ENCODE peak calls at places on chromosomes 16 and 17, in ten cellular contexts. Q is adrenal gland; J is SHP77; A is left colon; M is fibroblast of the aortic adventitia; K is HCEC 1CT; Z is activated CD4-positive, alpha-beta T cell treated with anti-CD3 and anti-CD28 coated beads for 24 hours; P is head of caudate nucleus; D is EL; N is iris pigment epithelial cell. R is an unnamed sample.

GRCh38 chr16:1991588-1992474 is 2.1 kb downstream of the SYNGR3 start:
- DNase-seq in Q (peak; percentile 96), J (no peak), A (peak; percentile 95), M (peak; percentile 88), K (peak; percentile 50), Z (peak; percentile 98), P (peak; percentile 88), D (peak; percentile 79), N (peak; percentile 88), R (peak; percentile 95)

GRCh38 chr17:78362671-78363070 is 2.8 kb upstream of the SOCS3 start:
- DNase-seq in Q (no peak), J (no peak), A (no peak), M (no peak), K (no peak), Z (no peak), P (no peak), D (no peak), N (no peak), R (no peak)

GRCh38 chr16:28321700-28322411 is 29.5 kb downstream of the SBK1 start:
- DNase-seq in Q (peak; percentile 41), J (peak; percentile 13), A (no peak), M (peak; percentile 22), K (no peak), Z (no peak), P (no peak), D (peak; percentile 20), N (peak; percentile 14), R (no peak)

GRCh38 chr17:67466251-67466650 is 89.2 kb downstream of the PITPNC1 start:
- DNase-seq in Q (no peak), J (no peak), A (no peak), M (no peak), K (no peak), Z (no peak), P (no peak), D (no peak), N (no peak), R (no peak)

GRCh38 chr17:27609606-27610303 is 21.2 kb upstream of the LGALS9 start:
- DNase-seq in Q (peak; percentile 82), J (no peak), A (peak; percentile 53), M (peak; percentile 46), K (peak; percentile 22), Z (no peak), P (no peak), D (peak; percentile 45), N (peak; percentile 50), R (no peak)

GRCh38 chr17:73720187-73720834 is 76.1 kb upstream of the SDK2 start:
- DNase-seq in Q (no peak), J (peak; percentile 49), A (no peak), M (no peak), K (no peak), Z (peak; percentile 14), P (no peak), D (no peak), N (no peak), R (no peak)

GRCh38 chr16:12801511-12802042 is 2.1 kb downstream of the CPPED1 start:
- DNase-seq in Q (peak; percentile 49), J (no peak), A (no peak), M (peak; percentile 52), K (peak; percentile 88), Z (no peak), P (no peak), D (peak; percentile 84), N (peak; percentile 97), R (no peak)

GRCh38 chr17:65163990-65164495 is 26.9 kb downstream of the RGS9 start:
- DNase-seq in Q (peak; percentile 33), J (peak; percentile 8), A (peak; percentile 41), M (no peak), K (peak; percentile 86), Z (peak; percentile 19), P (no peak), D (peak; percentile 66), N (peak; percentile 73), R (no peak)

GRCh38 chr17:18950944-18951905 is 740 bp upstream of the SLC5A10 start:
- DNase-seq in Q (no peak), J (no peak), A (no peak), M (no peak), K (no peak), Z (no peak), P (no peak), D (no peak), N (no peak), R (peak; percentile 38)

GRCh38 chr16:1002399-1003161 is 21.0 kb downstream of the SOX8 start:
- DNase-seq in Q (peak; percentile 90), J (peak; percentile 46), A (no peak), M (peak; percentile 69), K (peak; percentile 70), Z (peak; percentile 75), P (peak; percentile 67), D (peak; percentile 82), N (peak; percentile 82), R (no peak)

GRCh38 chr16:64933890-64934289 is 188.0 kb downstream of the CDH11 start:
- DNase-seq in Q (no peak), J (no peak), A (no peak), M (no peak), K (no peak), Z (no peak), P (no peak), D (no peak), N (peak; percentile 51), R (peak; percentile 19)

GRCh38 chr17:46834846-46835245 is 16.4 kb upstream of the WNT3 start:
- DNase-seq in Q (no peak), J (no peak), A (no peak), M (no peak), K (no peak), Z (no peak), P (no peak), D (no peak), N (no peak), R (no peak)

GRCh38 chr17:61579961-61580360 is 11.1 kb downstream of the NACA2 start:
- DNase-seq in Q (no peak), J (peak; percentile 10), A (no peak), M (no peak), K (no peak), Z (no peak), P (no peak), D (peak; percentile 72), N (peak; percentile 10), R (no peak)

GRCh38 chr17:78557598-78558039 is 19.6 kb downstream of the DNAH17 start:
- DNase-seq in Q (no peak), J (no peak), A (no peak), M (peak; percentile 48), K (peak; percentile 58), Z (no peak), P (no peak), D (peak; percentile 57), N (peak; percentile 69), R (no peak)

GRCh38 chr17:36749493-36749892 is 148.1 kb downstream of the MRM1 start:
- DNase-seq in Q (no peak), J (no peak), A (no peak), M (no peak), K (no peak), Z (no peak), P (no peak), D (no peak), N (no peak), R (no peak)

GRCh38 chr17:78108726-78109488 is 19.6 kb downstream of the TMC6 start:
- DNase-seq in Q (no peak), J (no peak), A (no peak), M (no peak), K (no peak), Z (no peak), P (no peak), D (no peak), N (no peak), R (peak; percentile 23)

GRCh38 chr17:1703063-1703462 is 7.1 kb downstream of the TLCD2 start:
- DNase-seq in Q (no peak), J (no peak), A (no peak), M (no peak), K (no peak), Z (no peak), P (no peak), D (no peak), N (no peak), R (no peak)

GRCh38 chr17:19570497-19571151 is 37.0 kb downstream of the SLC47A1 start:
- DNase-seq in Q (no peak), J (no peak), A (peak; percentile 76), M (no peak), K (no peak), Z (no peak), P (no peak), D (no peak), N (no peak), R (no peak)

GRCh38 chr17:78014651-78015050 is 56.1 kb downstream of the TNRC6C start:
- DNase-seq in Q (no peak), J (no peak), A (no peak), M (no peak), K (no peak), Z (no peak), P (no peak), D (no peak), N (no peak), R (no peak)

GRCh38 chr17:57211543-57211942 is 44.8 kb upstream of the MSI2 start:
- DNase-seq in Q (no peak), J (peak; percentile 19), A (no peak), M (no peak), K (peak; percentile 87), Z (no peak), P (no peak), D (peak; percentile 20), N (peak; percentile 53), R (no peak)

GRCh38 chr17:21304091-21304490 is 19.6 kb downstream of the MAP2K3 start:
- DNase-seq in Q (no peak), J (no peak), A (peak; percentile 26), M (no peak), K (no peak), Z (no peak), P (no peak), D (no peak), N (no peak), R (peak; percentile 12)

GRCh38 chr17:59107306-59107670 is 608 bp upstream of the TRIM37 start:
- DNase-seq in Q (no peak), J (no peak), A (no peak), M (no peak), K (no peak), Z (no peak), P (no peak), D (no peak), N (no peak), R (no peak)

GRCh38 chr17:51907041-51907440 is 251.5 kb downstream of the CA10 start:
- DNase-seq in Q (no peak), J (no peak), A (no peak), M (no peak), K (no peak), Z (no peak), P (no peak), D (no peak), N (no peak), R (no peak)

GRCh38 chr17:16338391-16338790 is 14.9 kb downstream of the CENPV start:
- DNase-seq in Q (no peak), J (no peak), A (no peak), M (no peak), K (no peak), Z (no peak), P (no peak), D (no peak), N (no peak), R (no peak)

GRCh38 chr17:77521076-77521475 is 380.3 kb downstream of the SEC14L1 start:
- DNase-seq in Q (no peak), J (no peak), A (no peak), M (no peak), K (no peak), Z (no peak), P (no peak), D (no peak), N (no peak), R (no peak)

GRCh38 chr16:23959069-23959800 is 123.5 kb downstream of the PRKCB start:
- DNase-seq in Q (no peak), J (no peak), A (no peak), M (no peak), K (no peak), Z (no peak), P (peak; percentile 23), D (no peak), N (no peak), R (no peak)

GRCh38 chr17:40516581-40517285 is 15.3 kb upstream of the TNS4 start:
- DNase-seq in Q (no peak), J (no peak), A (peak; percentile 49), M (no peak), K (peak; percentile 39), Z (no peak), P (no peak), D (peak; percentile 72), N (peak; percentile 55), R (no peak)

R was measured in left ventricle myocardium inferior.